ENCODE peak calls at places on chromosomes 5 and 9, in four cellular contexts. One of them, this sample, is unnamed.

GRCh38 chr5:175230299-175230698 is 213.7 kb downstream of the DRD1 start:
- DNase-seq in mammary epithelial cell: no peak
- DNase-seq in H7: no peak
- DNase-seq in right lobe of liver: no peak
- DNase-seq in this sample: no peak

GRCh38 chr5:175491223-175491622 is 12.9 kb downstream of the SFXN1 start:
- DNase-seq in H7: no peak
- DNase-seq in right lobe of liver: no peak
- DNase-seq in mammary epithelial cell: no peak
- DNase-seq in this sample: no peak

GRCh38 chr9:13427587-13427986 is 148.1 kb upstream of the MPDZ start:
- DNase-seq in right lobe of liver: no peak
- DNase-seq in mammary epithelial cell: peak; percentile 29
- DNase-seq in H7: peak; percentile 31
- DNase-seq in this sample: no peak

GRCh38 chr9:121286973-121287721 is 19.2 kb downstream of the GSN start:
- DNase-seq in mammary epithelial cell: peak; percentile 99
- DNase-seq in H7: peak; percentile 85
- DNase-seq in right lobe of liver: no peak
- DNase-seq in this sample: peak; percentile 92

GRCh38 chr5:96984506-96985192 is 48.8 kb downstream of the LNPEP start:
- DNase-seq in mammary epithelial cell: no peak
- DNase-seq in H7: no peak
- DNase-seq in right lobe of liver: no peak
- DNase-seq in this sample: no peak

GRCh38 chr5:16508730-16509531 is 43.3 kb upstream of the ZNF622 start:
- DNase-seq in right lobe of liver: peak; percentile 91
- DNase-seq in H7: peak; percentile 67
- DNase-seq in mammary epithelial cell: peak; percentile 89
- DNase-seq in this sample: peak; percentile 53

GRCh38 chr5:75463726-75464125 is 47.7 kb downstream of the CERT1 start:
- DNase-seq in right lobe of liver: no peak
- DNase-seq in mammary epithelial cell: peak; percentile 45
- DNase-seq in H7: no peak
- DNase-seq in this sample: no peak

GRCh38 chr5:143258559-143259253 is 144.8 kb downstream of the NR3C1 start:
- DNase-seq in mammary epithelial cell: peak; percentile 75
- DNase-seq in right lobe of liver: no peak
- DNase-seq in H7: no peak
- DNase-seq in this sample: no peak

GRCh38 chr5:139668064-139668880 is 20.1 kb downstream of the CXXC5 start:
- DNase-seq in H7: peak; percentile 91
- DNase-seq in right lobe of liver: no peak
- DNase-seq in mammary epithelial cell: peak; percentile 73
- DNase-seq in this sample: no peak

GRCh38 chr5:139669681-139670368 is 21.7 kb downstream of the CXXC5 start:
- DNase-seq in mammary epithelial cell: no peak
- DNase-seq in H7: peak; percentile 76
- DNase-seq in right lobe of liver: no peak
- DNase-seq in this sample: no peak

GRCh38 chr5:139670369-139671095 is 22.4 kb downstream of the CXXC5 start:
- DNase-seq in right lobe of liver: no peak
- DNase-seq in H7: peak; percentile 77
- DNase-seq in mammary epithelial cell: no peak
- DNase-seq in this sample: no peak

GRCh38 chr5:139667730-139668063 is 19.5 kb downstream of the CXXC5 start:
- DNase-seq in right lobe of liver: no peak
- DNase-seq in mammary epithelial cell: no peak
- DNase-seq in H7: no peak
- DNase-seq in this sample: no peak

GRCh38 chr5:139668924-139669680 is 21.0 kb downstream of the CXXC5 start:
- DNase-seq in right lobe of liver: no peak
- DNase-seq in mammary epithelial cell: no peak
- DNase-seq in H7: peak; percentile 67
- DNase-seq in this sample: no peak
- H3K4me3 ChIP-seq in right lobe of liver: peak overlapping the region; percentile 39
- H3K4me3 ChIP-seq in mammary epithelial cell: no peak overlapping the region
- H3K4me3 ChIP-seq in H7: no peak overlapping the region
- H3K4me3 ChIP-seq in this sample: no peak overlapping the region

DNA sequence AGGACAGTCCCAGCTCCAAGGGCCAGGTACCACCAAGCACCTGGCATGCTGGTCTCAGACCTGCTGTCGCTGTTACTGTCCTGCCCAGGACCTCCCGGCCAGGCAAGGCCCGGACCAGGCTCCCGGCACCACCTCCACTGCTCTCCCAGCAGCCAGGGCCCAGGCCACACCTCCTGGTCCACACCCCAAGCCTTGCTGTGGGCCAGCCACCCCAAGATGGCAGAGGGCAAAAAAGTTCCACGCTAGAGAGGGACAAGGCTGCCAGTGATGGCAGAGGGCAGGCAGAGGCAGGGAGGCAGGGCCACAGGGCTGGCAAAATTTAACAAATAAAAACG is 1.1 kb downstream of the DNLZ start:
- DNase-seq in mammary epithelial cell: no peak
- DNase-seq in H7: no peak
- DNase-seq in right lobe of liver: no peak
- DNase-seq in this sample: no peak
- H3K4me3 ChIP-seq in mammary epithelial cell: no peak overlapping the region
- H3K4me3 ChIP-seq in H7: no peak overlapping the region
- H3K4me3 ChIP-seq in right lobe of liver: no peak overlapping the region
- H3K4me3 ChIP-seq in this sample: no peak overlapping the region

GRCh38 chr9:2125909-2126308 is 110.8 kb downstream of the SMARCA2 start:
- DNase-seq in mammary epithelial cell: no peak
- DNase-seq in H7: no peak
- DNase-seq in right lobe of liver: no peak
- DNase-seq in this sample: no peak
- H3K4me3 ChIP-seq in mammary epithelial cell: no peak overlapping the region
- H3K4me3 ChIP-seq in H7: no peak overlapping the region
- H3K4me3 ChIP-seq in right lobe of liver: no peak overlapping the region
- H3K4me3 ChIP-seq in this sample: no peak overlapping the region

GRCh38 chr9:76292658-76293057 is 101.6 kb downstream of the RFK start:
- DNase-seq in mammary epithelial cell: no peak
- DNase-seq in H7: no peak
- DNase-seq in right lobe of liver: no peak
- DNase-seq in this sample: no peak
- H3K4me3 ChIP-seq in mammary epithelial cell: no peak overlapping the region
- H3K4me3 ChIP-seq in H7: no peak overlapping the region
- H3K4me3 ChIP-seq in right lobe of liver: no peak overlapping the region
- H3K4me3 ChIP-seq in this sample: no peak overlapping the region

GRCh38 chr9:136131629-136132499 is 13.2 kb upstream of the TMEM250 start:
- DNase-seq in right lobe of liver: no peak
- DNase-seq in H7: no peak
- DNase-seq in mammary epithelial cell: no peak
- DNase-seq in this sample: no peak

GRCh38 chr9:136132500-136133050 is 13.9 kb upstream of the TMEM250 start:
- DNase-seq in right lobe of liver: no peak
- DNase-seq in H7: no peak
- DNase-seq in mammary epithelial cell: no peak
- DNase-seq in this sample: no peak

GRCh38 chr9:136135326-136136126 is 16.9 kb upstream of the TMEM250 start:
- DNase-seq in mammary epithelial cell: no peak
- DNase-seq in right lobe of liver: no peak
- DNase-seq in H7: peak; percentile 57
- DNase-seq in this sample: no peak

GRCh38 chr9:136133959-136134484 is 15.3 kb upstream of the TMEM250 start:
- DNase-seq in right lobe of liver: no peak
- DNase-seq in mammary epithelial cell: no peak
- DNase-seq in H7: no peak
- DNase-seq in this sample: no peak

GRCh38 chr9:136133191-136133958 is 14.7 kb upstream of the TMEM250 start:
- DNase-seq in right lobe of liver: no peak
- DNase-seq in mammary epithelial cell: no peak
- DNase-seq in H7: peak; percentile 98
- DNase-seq in this sample: no peak
- H3K4me3 ChIP-seq in right lobe of liver: peak overlapping the region; percentile 26
- H3K4me3 ChIP-seq in mammary epithelial cell: peak overlapping the region; percentile 28
- H3K4me3 ChIP-seq in H7: peak overlapping the region; percentile 38
- H3K4me3 ChIP-seq in this sample: no peak overlapping the region

DNA sequence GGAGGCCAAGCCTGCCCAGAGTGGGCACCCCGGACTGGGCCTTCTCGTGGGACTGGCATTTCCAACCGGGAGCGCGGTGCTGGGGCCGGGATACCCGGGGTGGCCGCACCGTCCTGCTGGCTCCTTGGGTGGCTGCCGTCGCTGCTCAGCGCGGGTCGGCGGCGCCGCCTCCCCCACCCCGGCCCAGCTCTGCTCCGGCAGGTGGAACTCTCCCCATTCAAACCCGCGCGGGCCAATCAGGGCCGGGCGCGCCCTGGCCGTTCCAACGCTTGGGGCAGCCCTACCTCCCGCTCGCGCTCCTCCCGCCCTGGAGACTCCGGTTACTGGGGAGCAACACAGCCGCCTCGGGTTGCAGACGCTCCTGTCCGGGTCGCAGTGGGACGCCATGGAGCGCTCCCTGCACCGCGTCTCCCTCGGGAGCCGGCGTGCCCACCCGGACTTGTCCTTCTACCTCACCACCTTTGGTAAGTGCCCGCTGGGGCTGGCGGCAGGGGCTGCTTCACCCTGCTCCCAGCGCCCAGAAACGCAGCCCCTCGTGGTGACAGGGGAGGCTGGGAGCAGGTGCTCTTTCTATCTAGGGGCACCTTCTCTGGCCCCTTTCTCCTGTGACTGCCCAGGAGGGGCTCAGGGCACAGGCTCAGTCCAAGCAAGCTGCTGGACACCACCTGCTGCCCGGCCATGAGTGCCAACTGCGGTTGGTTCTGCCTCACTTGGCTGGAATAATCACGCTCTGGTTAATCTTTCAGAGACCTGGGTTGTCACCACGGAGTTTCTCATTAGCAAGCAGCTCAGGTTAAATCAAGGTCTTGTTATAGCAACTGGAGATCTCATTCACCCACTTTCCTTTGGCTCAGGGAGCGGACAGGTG is at the start of gene RGS3:
- DNase-seq in right lobe of liver: peak; percentile 85
- DNase-seq in H7: peak; percentile 93
- DNase-seq in mammary epithelial cell: peak; percentile 29
- DNase-seq in this sample: peak; percentile 62
- H3K4me3 ChIP-seq in right lobe of liver: peak within 1 kb of the TSS; percentile 65
- H3K4me3 ChIP-seq in H7: peak within 1 kb of the TSS; percentile 55
- H3K4me3 ChIP-seq in mammary epithelial cell: no peak within 1 kb of the TSS
- H3K4me3 ChIP-seq in this sample: peak within 1 kb of the TSS; percentile 22

GRCh38 chr5:122845253-122846050 is at the start of gene SNX24:
- DNase-seq in H7: peak; percentile 94
- DNase-seq in right lobe of liver: peak; percentile 92
- DNase-seq in mammary epithelial cell: peak; percentile 74
- DNase-seq in this sample: peak; percentile 93

GRCh38 chr5:122847687-122848081 is 2.3 kb downstream of the SNX24 start:
- DNase-seq in H7: no peak
- DNase-seq in right lobe of liver: no peak
- DNase-seq in mammary epithelial cell: no peak
- DNase-seq in this sample: no peak

GRCh38 chr5:122846051-122846567 is 696 bp downstream of the SNX24 start:
- DNase-seq in right lobe of liver: no peak
- DNase-seq in mammary epithelial cell: peak; percentile 76
- DNase-seq in H7: peak; percentile 40
- DNase-seq in this sample: no peak

GRCh38 chr5:122844916-122845252 is 529 bp upstream of the SNX24 start:
- DNase-seq in right lobe of liver: no peak
- DNase-seq in H7: peak; percentile 36
- DNase-seq in mammary epithelial cell: no peak
- DNase-seq in this sample: no peak

DNA sequence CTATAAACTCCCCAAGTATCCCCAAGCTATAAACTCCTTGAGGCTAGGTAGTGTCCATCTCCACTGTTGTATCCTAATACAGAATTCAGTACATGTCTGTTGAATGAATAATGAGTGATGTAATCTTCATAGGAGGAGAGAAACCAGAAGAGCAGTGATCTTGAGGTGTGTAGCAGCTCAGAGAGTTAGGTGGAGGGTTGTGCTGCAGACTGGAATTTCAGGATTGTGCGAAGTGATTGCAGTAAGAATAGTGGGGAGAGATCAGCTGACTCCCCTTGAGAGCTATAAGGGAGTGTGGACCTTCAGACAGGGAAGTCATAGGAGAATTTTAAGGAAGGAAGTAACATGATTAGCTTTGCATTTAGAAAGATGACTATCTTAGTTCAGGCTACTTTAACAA is 4.3 kb downstream of the SNX24 start:
- DNase-seq in H7: no peak
- DNase-seq in mammary epithelial cell: peak; percentile 81
- DNase-seq in right lobe of liver: no peak
- DNase-seq in this sample: no peak
- H3K4me3 ChIP-seq in H7: no peak overlapping the region
- H3K4me3 ChIP-seq in mammary epithelial cell: no peak overlapping the region
- H3K4me3 ChIP-seq in right lobe of liver: no peak overlapping the region
- H3K4me3 ChIP-seq in this sample: no peak overlapping the region

DNA sequence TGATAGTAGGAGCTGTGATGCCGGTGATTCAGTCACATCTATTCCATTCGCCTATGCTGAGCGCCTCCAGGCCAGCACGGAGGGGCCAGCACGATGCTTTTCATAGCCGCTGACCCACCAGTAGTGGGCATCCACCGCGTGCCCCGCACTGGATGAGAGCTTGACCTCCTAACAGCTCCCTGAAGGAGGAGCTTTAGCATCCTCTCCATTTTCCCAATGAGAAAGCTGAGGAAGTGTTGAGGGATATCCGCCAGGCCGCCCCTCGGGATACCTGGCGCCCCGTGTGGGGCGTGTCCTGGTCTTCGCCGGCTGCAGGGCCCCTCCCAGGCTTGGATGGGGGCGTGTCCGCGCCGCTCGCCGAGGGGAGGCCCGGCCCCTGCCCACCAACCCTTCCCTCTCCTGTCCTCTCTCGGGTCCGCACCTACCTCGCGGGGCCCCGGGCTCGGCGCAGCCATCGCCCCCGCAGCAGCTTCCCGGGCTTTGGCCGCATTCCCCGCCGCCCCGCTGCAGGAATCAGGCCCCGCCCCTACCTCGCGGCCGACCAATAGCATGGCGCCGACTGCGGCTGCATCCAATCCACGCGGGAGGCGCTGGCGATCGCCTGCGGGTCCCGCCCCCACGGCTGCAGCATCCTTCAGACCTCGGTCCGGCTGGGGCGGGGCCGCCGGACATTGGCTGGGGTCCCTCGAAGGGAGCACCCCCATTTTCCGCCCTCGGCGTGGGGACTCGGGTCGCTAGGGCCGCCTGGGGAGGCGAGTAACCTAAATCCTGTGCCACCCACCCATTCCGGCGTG is at the start of gene PIP5KL1:
- DNase-seq in H7: peak; percentile 99
- DNase-seq in mammary epithelial cell: peak; percentile 71
- DNase-seq in right lobe of liver: no peak
- DNase-seq in this sample: peak; percentile 96
- H3K4me3 ChIP-seq in H7: peak within 1 kb of the TSS; percentile 55
- H3K4me3 ChIP-seq in mammary epithelial cell: peak within 1 kb of the TSS; percentile 63
- H3K4me3 ChIP-seq in right lobe of liver: peak within 1 kb of the TSS; percentile 40
- H3K4me3 ChIP-seq in this sample: peak within 1 kb of the TSS; percentile 1

GRCh38 chr9:114405294-114406034 is 17.7 kb upstream of the AKNA start:
- DNase-seq in mammary epithelial cell: peak; percentile 71
- DNase-seq in H7: peak; percentile 94
- DNase-seq in right lobe of liver: peak; percentile 78
- DNase-seq in this sample: peak; percentile 87

GRCh38 chr9:114401344-114401743 is 13.6 kb upstream of the AKNA start:
- DNase-seq in mammary epithelial cell: no peak
- DNase-seq in right lobe of liver: no peak
- DNase-seq in H7: no peak
- DNase-seq in this sample: no peak

GRCh38 chr9:114400772-114401171 is 13.0 kb upstream of the AKNA start:
- DNase-seq in H7: no peak
- DNase-seq in right lobe of liver: no peak
- DNase-seq in mammary epithelial cell: no peak
- DNase-seq in this sample: no peak

GRCh38 chr9:114404531-114404930 is 16.7 kb upstream of the AKNA start:
- DNase-seq in H7: no peak
- DNase-seq in mammary epithelial cell: peak; percentile 59
- DNase-seq in right lobe of liver: no peak
- DNase-seq in this sample: no peak

GRCh38 chr9:114403153-114403756 is 15.5 kb upstream of the AKNA start:
- DNase-seq in right lobe of liver: no peak
- DNase-seq in H7: no peak
- DNase-seq in mammary epithelial cell: no peak
- DNase-seq in this sample: no peak
- H3K4me3 ChIP-seq in right lobe of liver: no peak overlapping the region
- H3K4me3 ChIP-seq in H7: no peak overlapping the region
- H3K4me3 ChIP-seq in mammary epithelial cell: no peak overlapping the region
- H3K4me3 ChIP-seq in this sample: no peak overlapping the region